ENCODE peak calls at places on chromosomes 4 and X, in five cellular contexts. I is GM06990, W is GM12878, R is fibroblast of mammary gland, V is hepatocyte. L is an unnamed sample.

GRCh38 chrX:136262812-136263315 is 11.7 kb upstream of the MAP7D3 start:
- DNase-seq in I (no peak), W (no peak), R (no peak), V (no peak), L (no peak)

GRCh38 chr4:162497564-162498167 is 333.9 kb upstream of the FSTL5 start:
- DNase-seq in I (no peak), W (no peak), R (peak; percentile 51), V (peak; percentile 67), L (peak; percentile 39)

GRCh38 chr4:132123870-132124623 is 1025.0 kb upstream of the PCDH10 start:
- DNase-seq in I (no peak), W (peak; percentile 25), R (peak; percentile 50), V (no peak), L (no peak)

GRCh38 chrX:135688137-135688536 is 25.3 kb upstream of the CT45A1 start:
- DNase-seq in I (no peak), W (no peak), R (no peak), V (no peak), L (no peak)

GRCh38 chr4:55303818-55304217 is 42.2 kb upstream of the SRD5A3 start:
- DNase-seq in I (no peak), W (no peak), R (peak; percentile 61), V (peak; percentile 26), L (peak; percentile 10)

GRCh38 chrX:29143756-29144155 is 556.5 kb downstream of the IL1RAPL1 start:
- DNase-seq in I (no peak), W (no peak), R (no peak), V (no peak), L (no peak)

GRCh38 chrX:14694631-14695030 is 165.3 kb downstream of the GLRA2 start:
- DNase-seq in I (no peak), W (no peak), R (peak; percentile 62), V (no peak), L (no peak)

GRCh38 chr4:139606600-139607301 is 50.7 kb upstream of the SETD7 start:
- DNase-seq in I (no peak), W (no peak), R (peak; percentile 82), V (no peak), L (peak; percentile 25)

GRCh38 chr4:135408109-135408508 is 1206.5 kb upstream of the PABPC4L start:
- DNase-seq in I (no peak), W (no peak), R (no peak), V (no peak), L (no peak)

GRCh38 chrX:130975947-130976346 is 72.9 kb upstream of the ENOX2 start:
- DNase-seq in I (peak; percentile 5), W (no peak), R (peak; percentile 62), V (peak; percentile 70), L (peak; percentile 86)

GRCh38 chr4:20318899-20319291 is 67.2 kb downstream of the SLIT2 start:
- DNase-seq in I (no peak), W (no peak), R (no peak), V (no peak), L (no peak)

GRCh38 chrX:19695884-19696283 is 180.6 kb upstream of the MAP3K15 start:
- DNase-seq in I (no peak), W (no peak), R (no peak), V (no peak), L (no peak)

GRCh38 chr4:85084371-85085170 is 118.1 kb upstream of the WDFY3 start:
- DNase-seq in I (peak; percentile 16), W (no peak), R (peak; percentile 84), V (peak; percentile 84), L (peak; percentile 78)

GRCh38 chr4:149933883-149934282 is 118.2 kb upstream of the IQCM start:
- DNase-seq in I (no peak), W (no peak), R (peak; percentile 44), V (no peak), L (no peak)

GRCh38 chr4:44157611-44158277 is 290.9 kb downstream of the KCTD8 start:
- DNase-seq in I (no peak), W (no peak), R (no peak), V (peak; percentile 46), L (peak; percentile 10)

GRCh38 chr4:184384056-184384809 is 90.1 kb downstream of the IRF2 start:
- DNase-seq in I (peak; percentile 79), W (peak; percentile 92), R (peak; percentile 93), V (peak; percentile 72), L (peak; percentile 13)

GRCh38 chr4:165580379-165580905 is 201.6 kb downstream of the CPE start:
- DNase-seq in I (no peak), W (no peak), R (peak; percentile 99), V (peak; percentile 30), L (no peak)

GRCh38 chrX:108224727-108225455 is 133.3 kb downstream of the ATG4A start:
- DNase-seq in I (no peak), W (peak; percentile 16), R (peak; percentile 41), V (peak; percentile 59), L (peak; percentile 62)

GRCh38 chr4:146054676-146055075 is 116.1 kb upstream of the ZNF827 start:
- DNase-seq in I (no peak), W (no peak), R (no peak), V (no peak), L (no peak)

L was measured in HT-29.